ENCODE peak calls at places on chromosomes 12 and 14, in four cellular contexts. One of them, this sample, is unnamed.

GRCh38 chr12:57094194-57095160 is 5.6 kb downstream of the NAB2 start:
- DNase-seq in endothelial cell of umbilical vein: no peak
- DNase-seq in PC-3: no peak
- DNase-seq in fibroblast of lung: no peak
- DNase-seq in this sample: no peak

GRCh38 chr12:98893601-98894411 is 248.7 kb downstream of the APAF1 start:
- DNase-seq in PC-3: no peak
- DNase-seq in fibroblast of lung: no peak
- DNase-seq in endothelial cell of umbilical vein: no peak
- DNase-seq in this sample: no peak

GRCh38 chr14:90551070-90551704 is 154.4 kb downstream of the CALM1 start:
- DNase-seq in fibroblast of lung: peak
- DNase-seq in endothelial cell of umbilical vein: no peak
- DNase-seq in PC-3: no peak
- DNase-seq in this sample: no peak

GRCh38 chr12:63292476-63293228 is 141.7 kb upstream of the AVPR1A start:
- DNase-seq in fibroblast of lung: peak
- DNase-seq in endothelial cell of umbilical vein: peak
- DNase-seq in PC-3: no peak
- DNase-seq in this sample: no peak

GRCh38 chr12:39033789-39034188 is 128.4 kb upstream of the CPNE8 start:
- DNase-seq in endothelial cell of umbilical vein: no peak
- DNase-seq in PC-3: no peak
- DNase-seq in fibroblast of lung: no peak
- DNase-seq in this sample: no peak

GRCh38 chr14:65015391-65015790 is 28.7 kb downstream of the FNTB start:
- DNase-seq in PC-3: no peak
- DNase-seq in endothelial cell of umbilical vein: no peak
- DNase-seq in fibroblast of lung: no peak
- DNase-seq in this sample: no peak

GRCh38 chr12:80404629-80405028 is 39.4 kb upstream of the PTPRQ start:
- DNase-seq in fibroblast of lung: no peak
- DNase-seq in endothelial cell of umbilical vein: no peak
- DNase-seq in PC-3: peak
- DNase-seq in this sample: no peak

GRCh38 chr12:65464930-65465329 is 186.4 kb downstream of the MSRB3 start:
- DNase-seq in endothelial cell of umbilical vein: peak
- DNase-seq in PC-3: peak
- DNase-seq in fibroblast of lung: peak
- DNase-seq in this sample: peak

GRCh38 chr12:15558915-15559528 is 230.2 kb downstream of the EPS8 start:
- DNase-seq in fibroblast of lung: peak
- DNase-seq in endothelial cell of umbilical vein: no peak
- DNase-seq in PC-3: peak
- DNase-seq in this sample: no peak

GRCh38 chr12:122094261-122094734 is 15.7 kb downstream of the MLXIP start:
- DNase-seq in PC-3: no peak
- DNase-seq in endothelial cell of umbilical vein: no peak
- DNase-seq in fibroblast of lung: no peak
- DNase-seq in this sample: no peak

GRCh38 chr12:50297027-50297426 is 13.7 kb upstream of the LIMA1 start:
- DNase-seq in fibroblast of lung: no peak
- DNase-seq in PC-3: no peak
- DNase-seq in endothelial cell of umbilical vein: peak
- DNase-seq in this sample: no peak

GRCh38 chr12:127393460-127393859 is 873.5 kb upstream of the TMEM132C start:
- DNase-seq in endothelial cell of umbilical vein: no peak
- DNase-seq in fibroblast of lung: no peak
- DNase-seq in PC-3: no peak
- DNase-seq in this sample: no peak

GRCh38 chr14:58280954-58281787 is 17.2 kb upstream of the ARID4A start:
- DNase-seq in endothelial cell of umbilical vein: peak
- DNase-seq in fibroblast of lung: peak
- DNase-seq in PC-3: peak
- DNase-seq in this sample: peak

GRCh38 chr12:130425698-130426245 is 88.1 kb downstream of the PIWIL1 start:
- DNase-seq in fibroblast of lung: no peak
- DNase-seq in PC-3: no peak
- DNase-seq in endothelial cell of umbilical vein: no peak
- DNase-seq in this sample: no peak

GRCh38 chr12:78155546-78155945 is 324.9 kb downstream of the NAV3 start:
- DNase-seq in fibroblast of lung: peak
- DNase-seq in PC-3: peak
- DNase-seq in endothelial cell of umbilical vein: no peak
- DNase-seq in this sample: no peak

GRCh38 chr12:57992001-57992400 is 50.6 kb downstream of the ATP23 start:
- DNase-seq in PC-3: no peak
- DNase-seq in endothelial cell of umbilical vein: no peak
- DNase-seq in fibroblast of lung: no peak
- DNase-seq in this sample: no peak

DNA sequence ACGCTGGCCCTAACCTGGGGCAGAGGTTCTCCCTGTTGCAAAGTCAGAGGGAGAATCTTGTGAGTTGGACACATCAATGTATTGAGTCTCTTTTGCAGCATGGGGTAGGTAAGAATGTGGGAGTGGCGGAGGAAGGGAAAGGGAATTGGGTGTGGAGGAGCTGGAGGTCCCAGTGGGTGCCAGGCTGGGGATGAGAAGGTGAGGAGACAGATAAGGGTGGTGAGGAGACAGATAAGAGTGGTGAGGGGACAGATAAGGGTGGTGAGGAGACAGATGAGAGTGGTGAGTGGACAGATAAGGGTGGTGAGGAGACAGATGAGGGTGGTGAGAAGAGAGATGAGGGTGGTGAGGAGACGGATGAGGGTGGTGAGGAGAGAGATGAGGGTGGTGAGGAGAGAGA is 72.9 kb upstream of the SFSWAP start:
- DNase-seq in fibroblast of lung: no peak
- DNase-seq in PC-3: no peak
- DNase-seq in endothelial cell of umbilical vein: no peak
- DNase-seq in this sample: no peak
- TF ChIP-seq CTCF in fibroblast of lung: no peak
- TF ChIP-seq CTCF in PC-3: no peak
- TF ChIP-seq CTCF in endothelial cell of umbilical vein: no peak
- TF ChIP-seq CTCF in this sample: no peak

GRCh38 chr14:85911044-85911443 is 381.1 kb downstream of the FLRT2 start:
- DNase-seq in endothelial cell of umbilical vein: no peak
- DNase-seq in fibroblast of lung: no peak
- DNase-seq in PC-3: no peak
- DNase-seq in this sample: no peak

GRCh38 chr14:85909581-85909980 is 379.6 kb downstream of the FLRT2 start:
- DNase-seq in fibroblast of lung: no peak
- DNase-seq in endothelial cell of umbilical vein: no peak
- DNase-seq in PC-3: peak
- DNase-seq in this sample: no peak

GRCh38 chr14:85907536-85907935 is 377.6 kb downstream of the FLRT2 start:
- DNase-seq in fibroblast of lung: no peak
- DNase-seq in endothelial cell of umbilical vein: no peak
- DNase-seq in PC-3: no peak
- DNase-seq in this sample: no peak
- H2AFZ ChIP-seq in fibroblast of lung: no peak
- H2AFZ ChIP-seq in endothelial cell of umbilical vein: no peak
- H2AFZ ChIP-seq in PC-3: no peak
- H2AFZ ChIP-seq in this sample: no peak

DNA sequence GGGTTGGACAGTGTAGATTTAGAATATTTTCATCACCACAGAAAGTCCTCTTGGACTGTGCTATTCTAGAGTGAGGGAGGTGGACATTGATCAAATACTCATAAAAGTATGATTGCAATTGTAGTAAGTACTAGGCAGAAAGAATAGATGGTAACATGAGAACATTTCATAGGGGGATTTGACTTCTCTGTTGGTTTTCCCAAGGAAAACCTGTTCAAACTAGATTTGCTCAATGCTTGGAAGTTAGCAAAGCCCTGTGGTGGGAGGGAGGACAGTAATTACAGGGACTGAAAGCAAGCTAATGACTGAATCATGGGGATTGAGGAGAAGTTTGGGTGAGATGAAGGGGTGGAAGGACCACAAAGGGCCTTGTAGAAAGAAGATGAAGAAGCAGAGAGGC is 24.4 kb upstream of the EID3 start:
- DNase-seq in endothelial cell of umbilical vein: no peak
- DNase-seq in fibroblast of lung: peak
- DNase-seq in PC-3: peak
- DNase-seq in this sample: no peak
- H3K27ac ChIP-seq in endothelial cell of umbilical vein: peak
- H3K27ac ChIP-seq in fibroblast of lung: peak
- H3K27ac ChIP-seq in PC-3: peak
- H3K27ac ChIP-seq in this sample: no peak

DNA sequence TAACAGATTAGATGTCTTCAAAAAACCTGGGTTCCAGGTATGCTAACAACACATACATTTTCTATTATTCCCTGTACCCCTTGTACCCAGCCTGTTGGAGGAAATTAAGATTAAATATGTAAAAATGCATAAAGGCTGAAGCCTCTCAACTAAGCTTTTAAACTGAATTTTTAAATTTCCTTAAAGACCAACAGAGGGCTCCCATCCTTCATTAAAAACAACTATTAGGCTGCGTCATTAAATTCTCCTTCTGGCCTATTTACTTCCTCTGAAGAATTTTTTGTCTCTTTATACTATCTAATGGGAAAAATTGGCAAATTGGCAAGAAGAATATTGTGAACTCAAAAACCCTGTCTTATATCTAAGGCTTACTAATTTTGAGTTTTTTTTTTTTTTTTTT is 21.8 kb downstream of the SENP1 start:
- DNase-seq in PC-3: peak
- DNase-seq in endothelial cell of umbilical vein: peak
- DNase-seq in fibroblast of lung: peak
- DNase-seq in this sample: peak
- TF ChIP-seq CTCF in PC-3: peak
- TF ChIP-seq CTCF in endothelial cell of umbilical vein: no peak
- TF ChIP-seq CTCF in fibroblast of lung: no peak
- TF ChIP-seq CTCF in this sample: peak

DNA sequence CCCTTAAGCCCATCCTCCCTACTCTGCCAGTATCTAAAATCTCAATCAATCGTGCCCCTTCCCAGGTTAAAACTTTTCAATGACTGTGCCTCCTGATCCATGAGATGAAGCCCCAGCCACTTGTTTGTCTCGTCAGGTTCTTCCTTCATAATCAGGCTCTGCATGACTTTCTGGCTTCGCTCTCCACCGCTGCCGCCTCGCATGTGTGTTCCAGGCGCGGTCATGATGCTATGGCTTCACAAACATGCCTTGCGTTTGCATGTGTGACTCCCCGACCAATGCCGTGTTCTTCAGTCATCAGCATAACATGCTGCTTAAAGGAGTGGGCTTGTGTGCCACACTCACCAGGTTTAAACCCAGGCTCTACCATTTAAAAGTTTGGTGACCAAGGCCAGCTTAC is 5.0 kb upstream of the C1RL start:
- DNase-seq in fibroblast of lung: no peak
- DNase-seq in endothelial cell of umbilical vein: no peak
- DNase-seq in PC-3: no peak
- DNase-seq in this sample: no peak
- H2AFZ ChIP-seq in fibroblast of lung: no peak
- H2AFZ ChIP-seq in endothelial cell of umbilical vein: no peak
- H2AFZ ChIP-seq in PC-3: no peak
- H2AFZ ChIP-seq in this sample: no peak

DNA sequence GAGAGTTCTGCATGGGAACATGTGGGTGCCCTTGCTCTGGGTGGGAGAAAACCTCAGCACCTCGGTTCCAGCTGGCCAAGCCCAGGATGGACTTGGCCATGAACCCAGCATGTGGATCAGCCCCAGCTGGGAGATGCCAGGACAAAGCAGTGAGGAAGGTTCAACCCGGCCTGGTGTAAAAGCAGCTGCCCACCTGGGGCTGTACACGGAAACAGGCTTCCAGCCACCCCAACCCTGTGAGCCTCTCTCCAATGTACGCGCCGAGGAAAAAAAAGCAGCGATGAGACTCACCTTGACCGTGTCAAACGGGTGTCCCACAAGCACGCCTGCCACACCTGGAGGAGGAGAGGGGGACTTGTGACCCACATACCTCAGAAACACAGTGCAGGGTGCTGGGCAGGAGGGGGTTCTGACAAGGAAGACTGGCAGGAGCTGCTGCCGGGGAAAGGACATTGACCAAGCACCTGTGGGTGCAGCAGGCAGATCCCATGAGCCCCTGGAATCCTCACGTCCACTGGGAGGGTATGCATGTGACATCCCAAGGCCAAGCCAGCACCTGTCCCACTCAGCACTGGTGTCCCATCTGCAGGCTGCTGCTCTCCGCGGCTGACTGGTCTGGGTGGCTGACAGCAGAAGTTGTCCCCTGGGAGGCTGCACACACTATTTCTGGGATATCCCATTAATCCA is 7.5 kb downstream of the SLC25A29 start:
- DNase-seq in endothelial cell of umbilical vein: no peak
- DNase-seq in fibroblast of lung: no peak
- DNase-seq in PC-3: no peak
- DNase-seq in this sample: no peak
- H3K27ac ChIP-seq in endothelial cell of umbilical vein: no peak
- H3K27ac ChIP-seq in fibroblast of lung: no peak
- H3K27ac ChIP-seq in PC-3: no peak
- H3K27ac ChIP-seq in this sample: no peak

DNA sequence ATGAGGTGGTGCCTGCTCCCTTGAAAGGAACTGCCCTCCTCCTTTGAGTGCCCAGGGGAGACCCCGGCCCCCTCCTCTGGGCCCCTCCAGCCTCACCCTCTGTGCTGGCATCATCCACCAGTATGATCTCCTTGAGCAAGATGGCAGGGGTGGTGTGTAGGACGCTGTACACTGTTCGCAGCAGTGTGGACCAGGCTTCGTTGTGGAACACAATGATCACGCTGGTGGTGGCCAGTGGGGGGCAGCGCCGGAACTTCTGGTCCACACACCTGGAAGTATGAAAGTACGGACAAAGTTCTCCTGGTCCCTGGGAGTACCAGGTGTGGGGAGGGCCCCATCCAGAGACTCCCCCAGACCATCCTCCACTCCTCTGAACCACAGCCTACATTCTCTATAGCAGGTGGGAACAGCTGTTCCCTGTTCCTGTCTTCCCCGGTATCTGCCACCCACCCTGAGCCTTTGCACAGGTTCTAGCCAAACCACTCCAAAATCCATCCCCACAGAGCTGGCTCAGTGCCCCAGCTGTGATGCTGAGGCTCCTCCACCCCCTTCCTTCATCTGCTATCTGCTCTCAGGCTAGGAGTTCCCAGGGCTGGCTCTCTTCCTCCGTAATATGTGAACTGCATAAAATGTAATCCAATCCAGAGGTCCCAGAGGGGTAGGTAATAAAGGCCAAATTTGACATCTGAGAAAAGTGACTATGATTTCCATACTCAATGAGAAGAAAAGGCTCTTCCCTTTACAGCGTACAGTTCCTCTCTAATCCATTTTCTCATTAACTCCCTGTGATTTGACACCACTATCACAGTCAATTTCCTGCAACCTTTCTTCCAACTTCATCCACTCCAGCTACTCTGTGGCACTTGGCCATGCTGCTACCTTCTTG is 13.9 kb downstream of the GALNT6 start:
- DNase-seq in fibroblast of lung: no peak
- DNase-seq in PC-3: no peak
- DNase-seq in endothelial cell of umbilical vein: no peak
- DNase-seq in this sample: no peak
- TF ChIP-seq CTCF in fibroblast of lung: no peak
- TF ChIP-seq CTCF in PC-3: peak
- TF ChIP-seq CTCF in endothelial cell of umbilical vein: peak
- TF ChIP-seq CTCF in this sample: no peak

This sample was measured in hepatocyte.